ENCODE peak calls at places on chromosomes 6 and 20, in nine cellular contexts. One of them, this sample, is unnamed.

GRCh38 chr20:21101453-21102251 is 4.5 kb downstream of the LINC00237 start:
- DNase-seq in MM.1S: no peak
- DNase-seq in stomach: no peak
- DNase-seq in right lobe of liver: no peak
- DNase-seq in upper lobe of right lung: peak; percentile 65
- DNase-seq in cardiac muscle cell: peak; percentile 9
- DNase-seq in left ventricle myocardium inferior: no peak
- DNase-seq in CD8-positive, alpha-beta T cell: no peak
- DNase-seq in tibial nerve: no peak
- DNase-seq in this sample: no peak

GRCh38 chr6:134315189-134315588 is 2.7 kb downstream of the SGK1 start:
- DNase-seq in right lobe of liver: no peak
- DNase-seq in upper lobe of right lung: no peak
- DNase-seq in cardiac muscle cell: no peak
- DNase-seq in tibial nerve: no peak
- DNase-seq in stomach: no peak
- DNase-seq in CD8-positive, alpha-beta T cell: no peak
- DNase-seq in left ventricle myocardium inferior: no peak
- DNase-seq in MM.1S: no peak
- DNase-seq in this sample: no peak

GRCh38 chr6:46528956-46529750 is 37.9 kb upstream of the RCAN2 start:
- DNase-seq in upper lobe of right lung: no peak
- DNase-seq in left ventricle myocardium inferior: no peak
- DNase-seq in CD8-positive, alpha-beta T cell: no peak
- DNase-seq in MM.1S: no peak
- DNase-seq in right lobe of liver: no peak
- DNase-seq in cardiac muscle cell: no peak
- DNase-seq in stomach: no peak
- DNase-seq in tibial nerve: no peak
- DNase-seq in this sample: no peak

GRCh38 chr6:4451718-4452117 is 316.3 kb upstream of the ECI2 start:
- DNase-seq in MM.1S: no peak
- DNase-seq in left ventricle myocardium inferior: no peak
- DNase-seq in right lobe of liver: no peak
- DNase-seq in CD8-positive, alpha-beta T cell: no peak
- DNase-seq in cardiac muscle cell: no peak
- DNase-seq in tibial nerve: no peak
- DNase-seq in stomach: no peak
- DNase-seq in upper lobe of right lung: no peak
- DNase-seq in this sample: no peak

GRCh38 chr20:19735446-19735845 is 22.6 kb upstream of the RIN2 start:
- DNase-seq in left ventricle myocardium inferior: peak; percentile 66
- DNase-seq in right lobe of liver: no peak
- DNase-seq in stomach: peak; percentile 73
- DNase-seq in cardiac muscle cell: peak; percentile 88
- DNase-seq in upper lobe of right lung: no peak
- DNase-seq in MM.1S: no peak
- DNase-seq in tibial nerve: peak; percentile 56
- DNase-seq in CD8-positive, alpha-beta T cell: no peak
- DNase-seq in this sample: peak; percentile 90

GRCh38 chr6:163984446-163984936 is 570.0 kb downstream of the QKI start:
- DNase-seq in upper lobe of right lung: no peak
- DNase-seq in MM.1S: peak; percentile 8
- DNase-seq in right lobe of liver: no peak
- DNase-seq in tibial nerve: no peak
- DNase-seq in left ventricle myocardium inferior: no peak
- DNase-seq in cardiac muscle cell: peak; percentile 10
- DNase-seq in CD8-positive, alpha-beta T cell: no peak
- DNase-seq in stomach: no peak
- DNase-seq in this sample: peak; percentile 78

GRCh38 chr6:148223424-148223842 is 119.2 kb upstream of the SASH1 start:
- DNase-seq in right lobe of liver: no peak
- DNase-seq in cardiac muscle cell: no peak
- DNase-seq in CD8-positive, alpha-beta T cell: no peak
- DNase-seq in MM.1S: no peak
- DNase-seq in upper lobe of right lung: no peak
- DNase-seq in stomach: no peak
- DNase-seq in left ventricle myocardium inferior: no peak
- DNase-seq in tibial nerve: no peak
- DNase-seq in this sample: no peak

GRCh38 chr6:3214898-3215297 is 12.6 kb downstream of the TUBB2B start:
- DNase-seq in left ventricle myocardium inferior: no peak
- DNase-seq in stomach: no peak
- DNase-seq in MM.1S: no peak
- DNase-seq in upper lobe of right lung: no peak
- DNase-seq in cardiac muscle cell: peak; percentile 52
- DNase-seq in CD8-positive, alpha-beta T cell: no peak
- DNase-seq in tibial nerve: no peak
- DNase-seq in right lobe of liver: no peak
- DNase-seq in this sample: no peak

GRCh38 chr6:136685540-136686108 is 106.7 kb downstream of the MAP3K5 start:
- DNase-seq in left ventricle myocardium inferior: no peak
- DNase-seq in CD8-positive, alpha-beta T cell: no peak
- DNase-seq in upper lobe of right lung: no peak
- DNase-seq in stomach: no peak
- DNase-seq in right lobe of liver: no peak
- DNase-seq in MM.1S: no peak
- DNase-seq in tibial nerve: no peak
- DNase-seq in cardiac muscle cell: no peak
- DNase-seq in this sample: no peak

GRCh38 chr20:50574586-50574985 is 64.4 kb downstream of the PTPN1 start:
- DNase-seq in tibial nerve: no peak
- DNase-seq in MM.1S: no peak
- DNase-seq in CD8-positive, alpha-beta T cell: no peak
- DNase-seq in cardiac muscle cell: no peak
- DNase-seq in stomach: no peak
- DNase-seq in upper lobe of right lung: no peak
- DNase-seq in left ventricle myocardium inferior: no peak
- DNase-seq in right lobe of liver: no peak
- DNase-seq in this sample: no peak

GRCh38 chr20:50577175-50578018 is 67.2 kb downstream of the PTPN1 start:
- DNase-seq in cardiac muscle cell: no peak
- DNase-seq in tibial nerve: no peak
- DNase-seq in stomach: peak; percentile 86
- DNase-seq in MM.1S: no peak
- DNase-seq in right lobe of liver: peak; percentile 93
- DNase-seq in CD8-positive, alpha-beta T cell: no peak
- DNase-seq in upper lobe of right lung: no peak
- DNase-seq in left ventricle myocardium inferior: peak; percentile 82
- DNase-seq in this sample: no peak

GRCh38 chr20:50574108-50574507 is 63.9 kb downstream of the PTPN1 start:
- DNase-seq in stomach: no peak
- DNase-seq in left ventricle myocardium inferior: no peak
- DNase-seq in CD8-positive, alpha-beta T cell: no peak
- DNase-seq in right lobe of liver: no peak
- DNase-seq in MM.1S: no peak
- DNase-seq in upper lobe of right lung: no peak
- DNase-seq in cardiac muscle cell: no peak
- DNase-seq in tibial nerve: no peak
- DNase-seq in this sample: no peak

GRCh38 chr20:50578061-50578777 is 68.0 kb downstream of the PTPN1 start:
- DNase-seq in cardiac muscle cell: no peak
- DNase-seq in MM.1S: no peak
- DNase-seq in upper lobe of right lung: no peak
- DNase-seq in CD8-positive, alpha-beta T cell: no peak
- DNase-seq in right lobe of liver: no peak
- DNase-seq in left ventricle myocardium inferior: no peak
- DNase-seq in tibial nerve: no peak
- DNase-seq in stomach: no peak
- DNase-seq in this sample: no peak

GRCh38 chr20:50575869-50576720 is 65.9 kb downstream of the PTPN1 start:
- DNase-seq in CD8-positive, alpha-beta T cell: peak; percentile 66
- DNase-seq in left ventricle myocardium inferior: peak; percentile 76
- DNase-seq in cardiac muscle cell: peak; percentile 75
- DNase-seq in upper lobe of right lung: peak; percentile 86
- DNase-seq in right lobe of liver: peak; percentile 83
- DNase-seq in stomach: peak; percentile 77
- DNase-seq in MM.1S: no peak
- DNase-seq in tibial nerve: peak; percentile 49
- DNase-seq in this sample: peak; percentile 67
- H3K36me3 ChIP-seq in CD8-positive, alpha-beta T cell: peaks cover 55% of the 10 kb centered on the region
- H3K36me3 ChIP-seq in left ventricle myocardium inferior: peaks cover 51% of the 10 kb centered on the region
- H3K36me3 ChIP-seq in cardiac muscle cell: peaks cover 21% of the 10 kb centered on the region
- H3K36me3 ChIP-seq in upper lobe of right lung: peaks cover 73% of the 10 kb centered on the region
- H3K36me3 ChIP-seq in right lobe of liver: peaks cover 14% of the 10 kb centered on the region
- H3K36me3 ChIP-seq in stomach: peaks cover 73% of the 10 kb centered on the region
- H3K36me3 ChIP-seq in MM.1S: peaks cover 4% of the 10 kb centered on the region
- H3K36me3 ChIP-seq in tibial nerve: peaks cover 74% of the 10 kb centered on the region
- H3K36me3 ChIP-seq in this sample: peaks cover 54% of the 10 kb centered on the region

DNA sequence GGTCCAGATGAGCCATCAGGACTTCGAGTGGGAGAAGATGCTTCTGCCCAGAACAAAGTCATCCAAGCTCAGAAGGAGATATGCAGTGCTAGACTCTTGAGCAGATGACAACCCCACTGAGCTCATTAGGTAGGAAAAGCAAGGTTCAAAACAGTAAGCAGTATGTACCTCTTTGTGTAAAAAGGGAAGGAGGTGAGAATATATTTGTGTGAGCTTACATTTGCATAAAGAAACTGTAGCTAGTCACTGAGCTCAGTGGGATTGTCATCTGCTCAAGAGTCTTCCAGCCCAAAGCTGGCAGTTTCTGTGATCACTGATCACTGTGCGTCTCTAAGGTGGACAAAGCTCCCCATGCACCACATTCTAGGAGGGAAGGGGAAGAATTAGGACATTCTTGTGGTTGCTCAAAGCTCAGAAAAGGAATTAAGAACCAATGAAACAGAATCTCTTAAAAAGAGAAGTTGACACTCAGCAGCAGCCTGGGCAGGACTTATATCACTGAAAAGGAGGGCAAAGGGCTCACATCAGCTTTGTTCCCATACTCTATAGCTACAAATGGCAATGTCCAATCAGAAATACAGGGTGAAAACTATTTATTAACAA is 90.0 kb upstream of the MAFB start:
- DNase-seq in upper lobe of right lung: no peak
- DNase-seq in stomach: no peak
- DNase-seq in CD8-positive, alpha-beta T cell: no peak
- DNase-seq in tibial nerve: no peak
- DNase-seq in right lobe of liver: no peak
- DNase-seq in cardiac muscle cell: no peak
- DNase-seq in MM.1S: peak; percentile 84
- DNase-seq in left ventricle myocardium inferior: no peak
- DNase-seq in this sample: no peak
- H3K36me3 ChIP-seq in upper lobe of right lung: no peaks in the 10 kb centered on the region
- H3K36me3 ChIP-seq in stomach: no peaks in the 10 kb centered on the region
- H3K36me3 ChIP-seq in CD8-positive, alpha-beta T cell: no peaks in the 10 kb centered on the region
- H3K36me3 ChIP-seq in tibial nerve: no peaks in the 10 kb centered on the region
- H3K36me3 ChIP-seq in right lobe of liver: no peaks in the 10 kb centered on the region
- H3K36me3 ChIP-seq in cardiac muscle cell: no peaks in the 10 kb centered on the region
- H3K36me3 ChIP-seq in MM.1S: no peaks in the 10 kb centered on the region
- H3K36me3 ChIP-seq in left ventricle myocardium inferior: no peaks in the 10 kb centered on the region
- H3K36me3 ChIP-seq in this sample: no peaks in the 10 kb centered on the region

DNA sequence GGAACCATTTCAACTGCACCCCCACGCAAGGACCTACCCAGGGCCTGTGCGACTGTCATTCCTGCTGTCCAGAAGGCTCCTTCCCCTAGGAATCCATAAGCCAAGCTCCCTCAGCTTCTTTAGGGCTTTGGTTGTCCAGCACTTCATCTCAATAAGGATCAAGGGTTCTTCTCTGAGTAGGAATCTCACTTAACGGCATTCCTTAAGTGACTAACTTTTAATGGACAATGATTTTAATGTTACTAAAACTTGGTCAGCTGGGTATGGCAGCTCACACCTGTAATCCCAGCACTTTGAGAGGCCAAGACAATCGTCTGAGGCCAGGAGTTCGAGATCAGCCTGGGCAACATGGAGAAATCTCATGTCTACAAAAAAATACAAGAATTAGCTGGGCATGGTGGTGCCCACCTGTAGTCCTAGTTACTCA is 13.4 kb downstream of the UBE2V1 start:
- DNase-seq in upper lobe of right lung: no peak
- DNase-seq in MM.1S: no peak
- DNase-seq in cardiac muscle cell: no peak
- DNase-seq in CD8-positive, alpha-beta T cell: no peak
- DNase-seq in stomach: no peak
- DNase-seq in left ventricle myocardium inferior: no peak
- DNase-seq in right lobe of liver: peak; percentile 14
- DNase-seq in tibial nerve: no peak
- DNase-seq in this sample: no peak
- H3K36me3 ChIP-seq in upper lobe of right lung: peaks cover 21% of the 10 kb centered on the region
- H3K36me3 ChIP-seq in MM.1S: peaks cover under 1% of the 10 kb centered on the region
- H3K36me3 ChIP-seq in cardiac muscle cell: peaks cover 6% of the 10 kb centered on the region
- H3K36me3 ChIP-seq in CD8-positive, alpha-beta T cell: peaks cover 11% of the 10 kb centered on the region
- H3K36me3 ChIP-seq in stomach: peaks cover 32% of the 10 kb centered on the region
- H3K36me3 ChIP-seq in left ventricle myocardium inferior: peaks cover 21% of the 10 kb centered on the region
- H3K36me3 ChIP-seq in right lobe of liver: peaks cover 8% of the 10 kb centered on the region
- H3K36me3 ChIP-seq in tibial nerve: peaks cover 24% of the 10 kb centered on the region
- H3K36me3 ChIP-seq in this sample: peaks cover 66% of the 10 kb centered on the region

GRCh38 chr6:110884321-110884720 is 9.7 kb downstream of the AMD1 start:
- DNase-seq in cardiac muscle cell: no peak
- DNase-seq in right lobe of liver: no peak
- DNase-seq in tibial nerve: no peak
- DNase-seq in upper lobe of right lung: no peak
- DNase-seq in left ventricle myocardium inferior: no peak
- DNase-seq in CD8-positive, alpha-beta T cell: no peak
- DNase-seq in MM.1S: no peak
- DNase-seq in stomach: no peak
- DNase-seq in this sample: no peak
- H3K36me3 ChIP-seq in cardiac muscle cell: no peaks in the 10 kb centered on the region
- H3K36me3 ChIP-seq in right lobe of liver: no peaks in the 10 kb centered on the region
- H3K36me3 ChIP-seq in tibial nerve: peaks cover 9% of the 10 kb centered on the region
- H3K36me3 ChIP-seq in upper lobe of right lung: peaks cover 10% of the 10 kb centered on the region
- H3K36me3 ChIP-seq in left ventricle myocardium inferior: peaks cover 4% of the 10 kb centered on the region
- H3K36me3 ChIP-seq in CD8-positive, alpha-beta T cell: no peaks in the 10 kb centered on the region
- H3K36me3 ChIP-seq in MM.1S: peaks cover 5% of the 10 kb centered on the region
- H3K36me3 ChIP-seq in stomach: peaks cover 1% of the 10 kb centered on the region
- H3K36me3 ChIP-seq in this sample: peaks cover 37% of the 10 kb centered on the region

DNA sequence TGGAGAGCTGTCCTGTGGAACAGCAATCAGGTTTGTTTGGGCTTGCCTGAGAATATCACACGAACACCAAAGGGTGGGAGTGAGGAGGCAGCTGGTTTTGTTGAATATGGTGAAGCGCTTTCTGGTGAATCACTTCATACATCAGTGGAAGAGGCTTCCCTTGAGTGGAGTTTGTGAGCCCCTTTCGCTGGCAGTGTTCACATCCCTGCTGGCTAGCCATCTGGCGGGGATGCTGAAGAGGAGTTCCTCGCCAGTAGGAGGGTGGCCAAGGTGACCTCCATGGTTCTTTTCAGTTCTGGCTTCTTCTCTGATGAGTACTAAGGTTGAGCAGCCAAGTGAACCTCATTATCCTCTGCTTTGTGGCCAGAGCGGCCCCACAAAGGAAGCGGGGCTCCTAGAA is 37.7 kb upstream of the RNF8 start:
- DNase-seq in MM.1S: no peak
- DNase-seq in tibial nerve: no peak
- DNase-seq in CD8-positive, alpha-beta T cell: no peak
- DNase-seq in cardiac muscle cell: no peak
- DNase-seq in stomach: no peak
- DNase-seq in left ventricle myocardium inferior: no peak
- DNase-seq in upper lobe of right lung: no peak
- DNase-seq in right lobe of liver: no peak
- DNase-seq in this sample: no peak
- H3K36me3 ChIP-seq in MM.1S: no peaks in the 10 kb centered on the region
- H3K36me3 ChIP-seq in tibial nerve: peaks cover 86% of the 10 kb centered on the region
- H3K36me3 ChIP-seq in CD8-positive, alpha-beta T cell: peaks cover 33% of the 10 kb centered on the region
- H3K36me3 ChIP-seq in cardiac muscle cell: peaks cover 29% of the 10 kb centered on the region
- H3K36me3 ChIP-seq in stomach: peaks cover 86% of the 10 kb centered on the region
- H3K36me3 ChIP-seq in left ventricle myocardium inferior: peaks cover 79% of the 10 kb centered on the region
- H3K36me3 ChIP-seq in upper lobe of right lung: peaks cover 76% of the 10 kb centered on the region
- H3K36me3 ChIP-seq in right lobe of liver: peaks cover 4% of the 10 kb centered on the region
- H3K36me3 ChIP-seq in this sample: peaks cover 13% of the 10 kb centered on the region

GRCh38 chr6:57094689-57095088 is 4.7 kb downstream of the ZNF451 start:
- DNase-seq in left ventricle myocardium inferior: no peak
- DNase-seq in tibial nerve: no peak
- DNase-seq in right lobe of liver: no peak
- DNase-seq in cardiac muscle cell: no peak
- DNase-seq in CD8-positive, alpha-beta T cell: no peak
- DNase-seq in stomach: no peak
- DNase-seq in upper lobe of right lung: no peak
- DNase-seq in MM.1S: no peak
- DNase-seq in this sample: no peak
- H3K36me3 ChIP-seq in left ventricle myocardium inferior: peaks cover 22% of the 10 kb centered on the region
- H3K36me3 ChIP-seq in tibial nerve: peaks cover 28% of the 10 kb centered on the region
- H3K36me3 ChIP-seq in right lobe of liver: peaks cover 3% of the 10 kb centered on the region
- H3K36me3 ChIP-seq in cardiac muscle cell: peaks cover 14% of the 10 kb centered on the region
- H3K36me3 ChIP-seq in CD8-positive, alpha-beta T cell: peaks cover 15% of the 10 kb centered on the region
- H3K36me3 ChIP-seq in stomach: peaks cover 33% of the 10 kb centered on the region
- H3K36me3 ChIP-seq in upper lobe of right lung: peaks cover 30% of the 10 kb centered on the region
- H3K36me3 ChIP-seq in MM.1S: no peaks in the 10 kb centered on the region
- H3K36me3 ChIP-seq in this sample: peaks cover 32% of the 10 kb centered on the region